ENCODE peak calls at places on chromosomes 16 and 17, in five cellular contexts. Z, B, O, W and U are unnamed samples.

GRCh38 chr16:5078626-5079025 is 7.0 kb downstream of the ALG1 start:
- DNase-seq in Z (no peak), B (no peak), O (no peak), W (no peak), U (no peak)

GRCh38 chr16:66475232-66475631 is 48.1 kb downstream of the BEAN1 start:
- DNase-seq in Z (no peak), B (no peak), O (no peak), W (no peak), U (no peak)

GRCh38 chr17:80264048-80264792 is 3.6 kb downstream of the RNF213 start:
- DNase-seq in Z (peak; percentile 46), B (no peak), O (no peak), W (no peak), U (no peak)

GRCh38 chr16:26731729-26732128 is 335.0 kb upstream of the C16orf82 start:
- DNase-seq in Z (no peak), B (no peak), O (no peak), W (no peak), U (no peak)

GRCh38 chr16:51155199-51155607 is 4.1 kb upstream of the SALL1 start:
- DNase-seq in Z (no peak), B (no peak), O (no peak), W (no peak), U (no peak)

GRCh38 chr17:61619493-61619892 is 28.5 kb upstream of the NACA2 start:
- DNase-seq in Z (no peak), B (no peak), O (no peak), W (no peak), U (no peak)

GRCh38 chr17:69854381-69854780 is 220.6 kb upstream of the KCNJ16 start:
- DNase-seq in Z (no peak), B (no peak), O (no peak), W (no peak), U (no peak)

GRCh38 chr17:9509236-9509813 is 66.3 kb downstream of the STX8 start:
- DNase-seq in Z (no peak), B (no peak), O (peak; percentile 21), W (no peak), U (no peak)

GRCh38 chr16:53922805-53923645 is 219.1 kb downstream of the FTO start:
- DNase-seq in Z (no peak), B (no peak), O (peak; percentile 14), W (no peak), U (no peak)